ENCODE peak calls at places on chromosomes 12 and 14, in eight cellular contexts. A, Z, X, N, E, R, O and S are unnamed samples.

GRCh38 chr14:104358528-104359300 is 220.3 kb downstream of the KIF26A start:
- DNase-seq in A (no peak), N (no peak), O (no peak), E (no peak), R (no peak), X (no peak), Z (no peak), S (no peak)

GRCh38 chr14:99884834-99885648 is 91.8 kb downstream of the EML1 start:
- DNase-seq in N (peak), E (no peak), X (peak), R (no peak), Z (no peak), A (peak), O (peak), S (peak)

GRCh38 chr12:121568971-121569808 is 11.6 kb downstream of the KDM2B start:
- DNase-seq in Z (no peak), E (no peak), O (no peak), N (no peak), R (no peak), X (no peak), A (no peak), S (no peak)

GRCh38 chr14:77007975-77008421 is 20.5 kb downstream of the IRF2BPL start:
- DNase-seq in O (no peak), N (no peak), Z (no peak), X (no peak), A (no peak), E (no peak), R (no peak), S (no peak)

GRCh38 chr14:64715628-64716412 is 11.6 kb downstream of the PLEKHG3 start:
- DNase-seq in R (peak), E (no peak), X (no peak), N (no peak), Z (no peak), A (no peak), O (no peak), S (no peak)

GRCh38 chr14:63853831-63854293 is 1.1 kb downstream of the SYNE2 start:
- DNase-seq in O (no peak), Z (no peak), A (peak), N (peak), X (peak), E (no peak), R (no peak), S (peak)

GRCh38 chr12:49342914-49343731 is 3.6 kb upstream of the DNAJC22 start:
- DNase-seq in E (no peak), A (no peak), X (peak), N (no peak), R (no peak), Z (no peak), O (no peak), S (peak)

GRCh38 chr12:124389537-124390441 is 94.9 kb downstream of the RFLNA start:
- DNase-seq in E (no peak), Z (no peak), A (no peak), R (no peak), N (no peak), X (no peak), O (no peak), S (no peak)

GRCh38 chr14:62439210-62439609 is 606.0 kb downstream of the KCNH5 start:
- DNase-seq in A (no peak), N (no peak), R (no peak), O (no peak), E (no peak), Z (no peak), X (no peak), S (no peak)

GRCh38 chr14:105315211-105315721 is 718 bp downstream of the PACS2 start:
- DNase-seq in O (peak), E (no peak), R (no peak), A (no peak), Z (no peak), X (peak), N (peak), S (no peak)

GRCh38 chr12:6866163-6866919 is 990 bp upstream of the TPI1 start:
- DNase-seq in E (no peak), X (no peak), R (no peak), A (no peak), N (no peak), Z (no peak), O (no peak), S (no peak)

GRCh38 chr14:99733551-99734405 is 49.7 kb downstream of the CYP46A1 start:
- DNase-seq in R (no peak), N (no peak), O (no peak), Z (no peak), X (no peak), E (no peak), A (no peak), S (no peak)

GRCh38 chr14:92510972-92511371 is 2.6 kb upstream of the RIN3 start:
- DNase-seq in N (no peak), Z (no peak), X (peak), O (no peak), A (no peak), R (no peak), E (no peak), S (no peak)

GRCh38 chr12:113899844-113900471 is 66.2 kb downstream of the RBM19 start:
- DNase-seq in Z (no peak), X (peak), R (peak), E (no peak), O (no peak), A (no peak), N (no peak), S (no peak)

GRCh38 chr14:87615822-87616679 is 376.9 kb downstream of the GALC start:
- DNase-seq in R (no peak), A (peak), E (no peak), X (peak), Z (no peak), O (peak), N (peak), S (peak)

GRCh38 chr12:19031032-19031431 is 98.5 kb upstream of the PLEKHA5 start:
- DNase-seq in O (no peak), E (no peak), R (no peak), Z (no peak), N (no peak), X (no peak), A (peak), S (no peak)

GRCh38 chr12:124392271-124392990 is 97.5 kb downstream of the RFLNA start:
- DNase-seq in R (peak), N (peak), O (peak), X (no peak), Z (no peak), A (peak), E (no peak), S (no peak)

GRCh38 chr14:24984846-24985589 is 64.9 kb downstream of the STXBP6 start:
- DNase-seq in Z (no peak), E (no peak), R (no peak), N (no peak), A (no peak), O (no peak), X (peak), S (no peak)

GRCh38 chr12:25585662-25586061 is 32.6 kb upstream of the LMNTD1 start:
- DNase-seq in O (no peak), E (no peak), A (no peak), N (no peak), R (no peak), X (no peak), Z (no peak), S (no peak)